ENCODE peak calls at places on chromosomes 13 and 19, in four cellular contexts. W is GM13977, Y is T-helper 9 cell, P is G401. D is an unnamed sample.

GRCh38 chr19:9945319-9945966 is 9.1 kb upstream of the OLFM2 start:
- DNase-seq in W (no peak), Y (no peak), P (peak), D (no peak)

GRCh38 chr19:7602240-7602934 is 6.7 kb downstream of the CAMSAP3 start:
- DNase-seq in W (no peak), Y (no peak), P (no peak), D (no peak)

GRCh38 chr19:23436944-23437343 is 41.7 kb upstream of the ZNF91 start:
- DNase-seq in W (no peak), Y (no peak), P (no peak), D (no peak)

GRCh38 chr13:38814331-38814730 is 127.5 kb downstream of the FREM2 start:
- DNase-seq in W (no peak), Y (no peak), P (no peak), D (no peak)

GRCh38 chr19:42286349-42287016 is 15.4 kb upstream of the PRR19 start:
- DNase-seq in W (peak), Y (no peak), P (peak), D (no peak)

GRCh38 chr19:2774953-2775555 is 8.0 kb downstream of the SGTA start:
- DNase-seq in W (no peak), Y (no peak), P (no peak), D (no peak)

GRCh38 chr19:5686647-5687359 is 3.3 kb upstream of the RPL36 start:
- DNase-seq in W (peak), Y (peak), P (peak), D (peak)

GRCh38 chr13:44710576-44710975 is 134.4 kb upstream of the TSC22D1 start:
- DNase-seq in W (peak), Y (no peak), P (no peak), D (no peak)

GRCh38 chr19:5002143-5002542 is 33.2 kb downstream of the KDM4B start:
- DNase-seq in W (no peak), Y (no peak), P (no peak), D (no peak)

GRCh38 chr19:726993-727956 is 18.5 kb downstream of the PALM start:
- DNase-seq in W (no peak), Y (no peak), P (no peak), D (no peak)

GRCh38 chr13:89865331-89865833 is 1482.1 kb upstream of the MIR17HG start:
- DNase-seq in W (no peak), Y (no peak), P (no peak), D (no peak)

D was measured in T-helper 17 cell.